ENCODE peak calls at places on chromosome 22, in nine cellular contexts. One of them, this sample, is unnamed.

GRCh38 chr22:29831186-29831921 is 6.7 kb downstream of the ASCC2 start:
- DNase-seq in CD8-positive, alpha-beta T cell: no peak
- DNase-seq in uterus: no peak
- DNase-seq in mammary epithelial cell: no peak
- DNase-seq in choroid plexus epithelial cell: no peak
- DNase-seq in Peyer's patch: no peak
- DNase-seq in HCT116: no peak
- DNase-seq in heart right ventricle: no peak
- DNase-seq in thoracic aorta: no peak
- DNase-seq in this sample: no peak

GRCh38 chr22:29259253-29259899 is 8.4 kb downstream of the RHBDD3 start:
- DNase-seq in CD8-positive, alpha-beta T cell: no peak
- DNase-seq in uterus: no peak
- DNase-seq in mammary epithelial cell: no peak
- DNase-seq in choroid plexus epithelial cell: peak; percentile 12
- DNase-seq in Peyer's patch: no peak
- DNase-seq in HCT116: no peak
- DNase-seq in heart right ventricle: no peak
- DNase-seq in thoracic aorta: no peak
- DNase-seq in this sample: no peak

GRCh38 chr22:37741312-37741795 is 44.5 kb downstream of the TRIOBP start:
- DNase-seq in CD8-positive, alpha-beta T cell: no peak
- DNase-seq in uterus: peak; percentile 97
- DNase-seq in mammary epithelial cell: peak; percentile 79
- DNase-seq in choroid plexus epithelial cell: peak; percentile 99
- DNase-seq in Peyer's patch: no peak
- DNase-seq in HCT116: no peak
- DNase-seq in heart right ventricle: peak; percentile 86
- DNase-seq in thoracic aorta: no peak
- DNase-seq in this sample: peak; percentile 94

GRCh38 chr22:20305894-20306645 is 13.8 kb downstream of the DGCR6L start:
- DNase-seq in CD8-positive, alpha-beta T cell: no peak
- DNase-seq in uterus: no peak
- DNase-seq in mammary epithelial cell: no peak
- DNase-seq in choroid plexus epithelial cell: no peak
- DNase-seq in Peyer's patch: no peak
- DNase-seq in HCT116: no peak
- DNase-seq in heart right ventricle: no peak
- DNase-seq in thoracic aorta: no peak
- DNase-seq in this sample: no peak

GRCh38 chr22:50467773-50468440 is 6.9 kb downstream of the SBF1 start:
- DNase-seq in CD8-positive, alpha-beta T cell: no peak
- DNase-seq in uterus: no peak
- DNase-seq in mammary epithelial cell: no peak
- DNase-seq in choroid plexus epithelial cell: no peak
- DNase-seq in Peyer's patch: no peak
- DNase-seq in HCT116: no peak
- DNase-seq in heart right ventricle: no peak
- DNase-seq in thoracic aorta: no peak
- DNase-seq in this sample: no peak

GRCh38 chr22:50727678-50728522 is 10.1 kb upstream of the ACR start:
- DNase-seq in CD8-positive, alpha-beta T cell: no peak
- DNase-seq in uterus: no peak
- DNase-seq in mammary epithelial cell: no peak
- DNase-seq in choroid plexus epithelial cell: no peak
- DNase-seq in Peyer's patch: no peak
- DNase-seq in HCT116: no peak
- DNase-seq in heart right ventricle: no peak
- DNase-seq in thoracic aorta: no peak
- DNase-seq in this sample: no peak

GRCh38 chr22:36395922-36396321 is 8.2 kb upstream of the MYH9 start:
- DNase-seq in CD8-positive, alpha-beta T cell: no peak
- DNase-seq in uterus: no peak
- DNase-seq in mammary epithelial cell: peak; percentile 96
- DNase-seq in choroid plexus epithelial cell: peak; percentile 65
- DNase-seq in Peyer's patch: no peak
- DNase-seq in HCT116: no peak
- DNase-seq in heart right ventricle: no peak
- DNase-seq in thoracic aorta: no peak
- DNase-seq in this sample: no peak

GRCh38 chr22:38038890-38039812 is 18.1 kb upstream of the PICK1 start:
- DNase-seq in CD8-positive, alpha-beta T cell: no peak
- DNase-seq in uterus: no peak
- DNase-seq in mammary epithelial cell: no peak
- DNase-seq in choroid plexus epithelial cell: no peak
- DNase-seq in Peyer's patch: no peak
- DNase-seq in HCT116: no peak
- DNase-seq in heart right ventricle: no peak
- DNase-seq in thoracic aorta: no peak
- DNase-seq in this sample: no peak

GRCh38 chr22:25281675-25282345 is 62.4 kb downstream of the CRYBB2 start:
- DNase-seq in CD8-positive, alpha-beta T cell: no peak
- DNase-seq in uterus: no peak
- DNase-seq in mammary epithelial cell: no peak
- DNase-seq in choroid plexus epithelial cell: no peak
- DNase-seq in Peyer's patch: no peak
- DNase-seq in HCT116: no peak
- DNase-seq in heart right ventricle: no peak
- DNase-seq in thoracic aorta: no peak
- DNase-seq in this sample: no peak

DNA sequence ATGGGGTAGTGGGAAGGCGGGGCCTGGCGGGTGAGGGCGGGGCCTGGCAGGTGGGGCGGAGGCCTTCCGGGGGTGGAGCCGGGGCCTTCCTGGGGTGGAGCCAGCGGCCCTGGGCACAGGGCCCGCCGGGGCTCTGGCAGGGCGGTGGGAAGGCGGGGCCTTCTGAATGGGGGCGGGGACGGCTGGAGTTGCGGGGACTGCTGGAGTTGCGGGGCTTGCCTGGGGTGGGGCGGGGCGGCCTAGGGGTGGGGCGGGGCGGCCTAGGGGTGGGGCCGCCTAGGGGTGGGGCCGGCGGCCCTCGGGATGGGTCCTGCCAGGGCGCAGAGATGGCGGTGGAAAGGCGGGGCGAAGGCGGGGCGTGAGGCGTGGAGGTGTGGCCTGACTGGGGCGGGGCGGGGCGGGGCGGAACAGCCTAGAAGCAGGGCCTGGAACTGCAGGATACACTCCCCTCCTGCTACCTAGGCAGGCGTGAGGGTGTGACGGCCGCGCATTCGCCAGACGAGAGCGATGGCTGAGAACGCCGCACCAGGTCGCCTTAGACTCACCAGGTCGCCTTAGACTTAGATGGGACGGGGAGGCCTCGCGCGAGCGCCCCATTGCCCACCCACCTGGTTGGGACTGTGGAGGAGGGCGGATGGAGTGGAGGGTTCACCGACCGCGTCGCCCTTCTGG is 19.3 kb downstream of the RRP7A start:
- DNase-seq in CD8-positive, alpha-beta T cell: peak; percentile 82
- DNase-seq in uterus: peak; percentile 90
- DNase-seq in mammary epithelial cell: peak; percentile 71
- DNase-seq in choroid plexus epithelial cell: peak; percentile 73
- DNase-seq in Peyer's patch: peak; percentile 93
- DNase-seq in HCT116: peak; percentile 13
- DNase-seq in heart right ventricle: peak; percentile 79
- DNase-seq in thoracic aorta: no peak
- DNase-seq in this sample: no peak
- H3K4me3 ChIP-seq in CD8-positive, alpha-beta T cell: peak overlapping the region; percentile 48
- H3K4me3 ChIP-seq in uterus: peak overlapping the region; percentile 49
- H3K4me3 ChIP-seq in mammary epithelial cell: peak overlapping the region; percentile 21
- H3K4me3 ChIP-seq in choroid plexus epithelial cell: peak overlapping the region; percentile 22
- H3K4me3 ChIP-seq in Peyer's patch: peak overlapping the region; percentile 43
- H3K4me3 ChIP-seq in HCT116: no peak overlapping the region
- H3K4me3 ChIP-seq in heart right ventricle: peak overlapping the region; percentile 18
- H3K4me3 ChIP-seq in thoracic aorta: peak overlapping the region; percentile 68
- H3K4me3 ChIP-seq in this sample: no peak overlapping the region

GRCh38 chr22:48574776-48575566 is 1252.7 kb downstream of the BRD1 start:
- DNase-seq in CD8-positive, alpha-beta T cell: no peak
- DNase-seq in uterus: peak; percentile 31
- DNase-seq in mammary epithelial cell: peak; percentile 7
- DNase-seq in choroid plexus epithelial cell: peak; percentile 5
- DNase-seq in Peyer's patch: no peak
- DNase-seq in HCT116: no peak
- DNase-seq in heart right ventricle: no peak
- DNase-seq in thoracic aorta: no peak
- DNase-seq in this sample: no peak

GRCh38 chr22:48575567-48576332 is 1251.9 kb downstream of the BRD1 start:
- DNase-seq in CD8-positive, alpha-beta T cell: no peak
- DNase-seq in uterus: no peak
- DNase-seq in mammary epithelial cell: no peak
- DNase-seq in choroid plexus epithelial cell: no peak
- DNase-seq in Peyer's patch: no peak
- DNase-seq in HCT116: no peak
- DNase-seq in heart right ventricle: no peak
- DNase-seq in thoracic aorta: no peak
- DNase-seq in this sample: no peak

GRCh38 chr22:48577014-48577690 is 1250.5 kb downstream of the BRD1 start:
- DNase-seq in CD8-positive, alpha-beta T cell: no peak
- DNase-seq in uterus: no peak
- DNase-seq in mammary epithelial cell: no peak
- DNase-seq in choroid plexus epithelial cell: no peak
- DNase-seq in Peyer's patch: no peak
- DNase-seq in HCT116: no peak
- DNase-seq in heart right ventricle: no peak
- DNase-seq in thoracic aorta: no peak
- DNase-seq in this sample: no peak

GRCh38 chr22:48577691-48578090 is 1250.0 kb downstream of the BRD1 start:
- DNase-seq in CD8-positive, alpha-beta T cell: no peak
- DNase-seq in uterus: no peak
- DNase-seq in mammary epithelial cell: no peak
- DNase-seq in choroid plexus epithelial cell: no peak
- DNase-seq in Peyer's patch: no peak
- DNase-seq in HCT116: no peak
- DNase-seq in heart right ventricle: no peak
- DNase-seq in thoracic aorta: no peak
- DNase-seq in this sample: no peak

GRCh38 chr22:48576333-48577013 is 1251.2 kb downstream of the BRD1 start:
- DNase-seq in CD8-positive, alpha-beta T cell: no peak
- DNase-seq in uterus: no peak
- DNase-seq in mammary epithelial cell: no peak
- DNase-seq in choroid plexus epithelial cell: no peak
- DNase-seq in Peyer's patch: no peak
- DNase-seq in HCT116: no peak
- DNase-seq in heart right ventricle: no peak
- DNase-seq in thoracic aorta: no peak
- DNase-seq in this sample: no peak
- TF ChIP-seq CTCF in CD8-positive, alpha-beta T cell: no peak
- TF ChIP-seq CTCF in uterus: no peak
- TF ChIP-seq CTCF in mammary epithelial cell: no peak
- TF ChIP-seq CTCF in choroid plexus epithelial cell: no peak
- TF ChIP-seq CTCF in Peyer's patch: peak; percentile 11
- TF ChIP-seq CTCF in HCT116: no peak
- TF ChIP-seq CTCF in heart right ventricle: peak; percentile 40
- TF ChIP-seq CTCF in thoracic aorta: peak; percentile 51
- TF ChIP-seq CTCF in this sample: peak; percentile 14

DNA sequence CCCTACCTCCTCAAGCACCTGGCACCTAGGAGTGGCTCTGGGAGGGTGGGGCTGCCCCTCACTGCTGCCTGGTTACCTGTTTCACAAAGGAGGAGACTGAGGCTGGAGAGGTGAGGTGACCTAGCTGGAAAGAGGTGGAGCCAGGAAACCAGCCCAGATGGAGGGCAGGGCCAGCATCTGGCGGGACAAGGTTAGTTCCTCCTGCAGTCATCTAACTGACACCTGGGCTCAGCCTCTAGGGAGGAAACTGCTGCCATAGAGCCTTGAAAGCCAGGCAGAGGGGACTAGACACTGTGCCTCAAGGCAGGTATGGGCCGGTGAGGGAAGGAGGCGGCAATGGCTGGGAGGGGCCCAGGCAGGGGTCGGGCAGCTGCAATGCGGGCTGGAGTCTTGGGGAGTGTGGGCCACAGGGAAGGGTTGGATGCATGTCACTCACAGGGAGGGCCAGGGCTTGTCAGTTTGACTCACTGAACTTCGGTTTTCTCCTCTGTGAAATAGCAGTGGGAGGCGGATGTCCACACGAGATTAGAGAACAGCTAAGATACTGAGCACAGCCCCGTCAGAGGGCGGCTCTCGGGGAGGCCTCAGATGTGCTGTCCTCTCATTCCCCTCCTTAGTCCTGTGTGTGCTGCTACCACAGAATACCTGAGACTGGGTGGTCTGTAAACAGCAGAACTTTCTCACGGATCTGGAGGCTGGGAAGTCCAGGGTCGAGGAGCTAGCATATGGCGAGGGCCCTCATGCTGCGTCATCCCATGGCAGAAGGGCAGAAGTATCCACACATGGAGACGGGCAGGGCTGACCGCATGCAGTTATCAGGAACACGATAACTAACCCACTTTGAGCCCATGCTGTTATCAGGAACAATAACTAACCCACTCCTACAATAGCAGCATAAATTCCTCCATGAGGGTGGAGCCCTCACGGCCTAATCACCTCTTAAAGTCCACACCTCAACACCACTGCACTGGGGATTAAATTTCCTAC is 16.1 kb downstream of the MGAT3 start:
- DNase-seq in CD8-positive, alpha-beta T cell: no peak
- DNase-seq in uterus: no peak
- DNase-seq in mammary epithelial cell: no peak
- DNase-seq in choroid plexus epithelial cell: peak; percentile 73
- DNase-seq in Peyer's patch: peak; percentile 88
- DNase-seq in HCT116: no peak
- DNase-seq in heart right ventricle: no peak
- DNase-seq in thoracic aorta: no peak
- DNase-seq in this sample: no peak
- H3K4me3 ChIP-seq in CD8-positive, alpha-beta T cell: no peak overlapping the region
- H3K4me3 ChIP-seq in uterus: no peak overlapping the region
- H3K4me3 ChIP-seq in mammary epithelial cell: no peak overlapping the region
- H3K4me3 ChIP-seq in choroid plexus epithelial cell: no peak overlapping the region
- H3K4me3 ChIP-seq in Peyer's patch: no peak overlapping the region
- H3K4me3 ChIP-seq in HCT116: no peak overlapping the region
- H3K4me3 ChIP-seq in heart right ventricle: no peak overlapping the region
- H3K4me3 ChIP-seq in thoracic aorta: no peak overlapping the region
- H3K4me3 ChIP-seq in this sample: no peak overlapping the region

DNA sequence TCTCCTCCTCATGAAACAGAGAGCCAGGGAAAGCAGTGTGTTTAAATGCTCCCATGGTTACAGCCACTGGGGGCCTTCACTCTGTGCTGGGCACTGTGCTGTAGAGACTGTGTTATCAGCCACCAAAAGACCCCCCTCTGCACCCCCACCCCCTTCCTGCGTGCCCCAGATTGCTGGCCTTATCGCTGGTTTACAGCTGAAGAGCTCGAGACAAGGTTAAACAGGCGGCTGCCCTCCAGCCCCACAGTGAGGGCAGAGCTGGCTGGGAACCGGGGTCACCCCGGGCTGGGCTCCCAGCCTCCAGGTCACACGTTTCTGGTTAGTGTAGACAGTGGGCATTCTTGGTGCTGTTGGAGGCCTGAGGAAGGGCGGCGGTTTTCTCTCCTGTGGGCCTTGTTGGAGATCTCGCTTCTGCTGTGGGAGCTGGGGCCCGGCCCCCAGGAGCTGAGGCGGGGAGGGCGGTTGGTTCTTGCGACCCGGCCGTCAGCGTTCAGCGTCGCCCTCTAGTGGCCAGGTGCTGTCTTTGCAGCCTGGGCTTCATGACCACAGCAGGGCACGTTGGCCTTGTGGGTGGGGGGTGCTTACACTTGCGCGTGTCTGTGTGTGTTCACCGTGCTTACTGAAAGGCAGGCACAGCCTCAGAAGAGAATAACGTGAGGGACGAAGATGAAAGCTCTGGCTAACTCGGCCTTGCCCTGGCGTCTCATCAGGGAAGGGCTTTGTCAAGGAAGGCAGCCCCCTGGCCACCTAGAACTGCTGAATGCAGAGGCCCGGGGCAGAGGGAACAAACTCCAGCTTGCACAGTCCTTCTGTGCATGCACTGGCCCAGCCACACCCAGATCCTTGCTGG is 40.8 kb downstream of the TBC1D22A start:
- DNase-seq in CD8-positive, alpha-beta T cell: peak; percentile 76
- DNase-seq in uterus: no peak
- DNase-seq in mammary epithelial cell: peak; percentile 23
- DNase-seq in choroid plexus epithelial cell: peak; percentile 49
- DNase-seq in Peyer's patch: peak; percentile 76
- DNase-seq in HCT116: peak; percentile 32
- DNase-seq in heart right ventricle: peak; percentile 37
- DNase-seq in thoracic aorta: no peak
- DNase-seq in this sample: no peak
- TF ChIP-seq CTCF in CD8-positive, alpha-beta T cell: peak; percentile 94
- TF ChIP-seq CTCF in uterus: peak; percentile 88
- TF ChIP-seq CTCF in mammary epithelial cell: peak; percentile 96
- TF ChIP-seq CTCF in choroid plexus epithelial cell: peak; percentile 94
- TF ChIP-seq CTCF in Peyer's patch: peak; percentile 93
- TF ChIP-seq CTCF in HCT116: peak; percentile 97
- TF ChIP-seq CTCF in heart right ventricle: peak; percentile 95
- TF ChIP-seq CTCF in thoracic aorta: peak; percentile 89
- TF ChIP-seq CTCF in this sample: peak; percentile 89

This sample was measured in AG09309.